ENCODE peak calls at places on chromosomes 5 and 9, in seven cellular contexts. Q is activated naive CD4-positive, alpha-beta T cell treated with anti-CD3 and anti-CD28 coated beads, Interleukin-2, amount 10 ng/mL, durations not matched to agents 7 days and 5 days; A is glomerular endothelial cell; T is substantia nigra; W is fibroblast of mammary gland; G is activated CD4-positive, alpha-beta T cell treated with anti-CD3 and anti-CD28 coated beads, Interleukin-2, amount 50 U/mL, for 48 hours; K is NCI-H1092 treated with DMSO at 0.1 percent for 48 hours. I is an unnamed sample.

GRCh38 chr5:751496-751895 is 33.0 kb downstream of the ZDHHC11B start:
- DNase-seq in W (no peak), G (no peak), A (no peak), T (no peak), Q (no peak), K (no peak), I (no peak)

GRCh38 chr5:148335259-148335658 is at the start of gene SPINK9:
- DNase-seq in W (no peak), Q (no peak), K (no peak), T (no peak), A (no peak), G (no peak), I (no peak)

GRCh38 chr9:129283705-129284606 is 105.9 kb upstream of the IER5L start:
- DNase-seq in K (no peak), G (no peak), A (no peak), Q (no peak), T (no peak), W (no peak), I (no peak)

GRCh38 chr5:69129413-69129812 is 35.6 kb downstream of the SLC30A5 start:
- DNase-seq in T (no peak), W (peak), Q (no peak), K (no peak), A (no peak), G (no peak), I (peak)

GRCh38 chr9:127057970-127058644 is 64.3 kb downstream of the ANGPTL2 start:
- DNase-seq in K (no peak), Q (no peak), W (peak), G (no peak), A (no peak), T (peak), I (no peak)

GRCh38 chr9:123997665-123998277 is 13.8 kb upstream of the LHX2 start:
- DNase-seq in T (peak), W (peak), Q (no peak), K (no peak), A (no peak), G (no peak), I (no peak)

GRCh38 chr5:126056851-126057622 is 366.2 kb upstream of the GRAMD2B start:
- DNase-seq in K (no peak), T (no peak), G (no peak), W (no peak), A (no peak), Q (no peak), I (no peak)

GRCh38 chr5:4487581-4487980 is 652.5 kb upstream of the ADAMTS16 start:
- DNase-seq in A (no peak), T (no peak), Q (no peak), G (no peak), K (no peak), W (no peak), I (no peak)

GRCh38 chr5:156641690-156642089 is 208.4 kb upstream of the PPP1R2B start:
- DNase-seq in T (no peak), Q (no peak), A (no peak), W (no peak), K (no peak), G (no peak), I (no peak)

GRCh38 chr5:124280044-124280443 is 466.4 kb downstream of the ZNF608 start:
- DNase-seq in Q (no peak), K (no peak), T (no peak), G (no peak), A (no peak), W (no peak), I (no peak)

GRCh38 chr5:141100243-141100805 is at the start of gene PCDHB3:
- DNase-seq in W (peak), A (no peak), T (no peak), K (no peak), G (peak), Q (peak), I (no peak)

GRCh38 chr5:143134900-143135299 is 268.6 kb downstream of the NR3C1 start:
- DNase-seq in K (no peak), A (no peak), W (no peak), T (no peak), G (no peak), Q (no peak), I (no peak)

GRCh38 chr5:77906806-77907205 is 130.7 kb upstream of the TBCA start:
- DNase-seq in G (no peak), K (no peak), Q (no peak), W (peak), T (no peak), A (no peak), I (peak)

GRCh38 chr9:134215709-134216448 is 51.5 kb upstream of the RNU6ATAC start:
- DNase-seq in Q (no peak), G (no peak), T (no peak), K (peak), W (no peak), A (no peak), I (no peak)

GRCh38 chr9:75906531-75906930 is 16.1 kb downstream of the PCSK5 start:
- DNase-seq in A (no peak), Q (no peak), T (no peak), W (no peak), G (no peak), K (no peak), I (no peak)

GRCh38 chr9:15277400-15278137 is 29.4 kb downstream of the TTC39B start:
- DNase-seq in T (no peak), A (no peak), Q (no peak), G (no peak), K (peak), W (peak), I (peak)

GRCh38 chr5:140694276-140694675 is 3.0 kb downstream of the HARS2 start:
- DNase-seq in K (no peak), W (no peak), A (no peak), Q (no peak), G (no peak), T (no peak), I (no peak)

GRCh38 chr5:66849803-66850202 is 253.6 kb downstream of the MAST4 start:
- DNase-seq in A (no peak), Q (no peak), K (no peak), T (no peak), G (no peak), W (peak), I (peak)

GRCh38 chr5:177005619-177006264 is 837 bp downstream of the UIMC1 start:
- DNase-seq in A (no peak), W (peak), T (peak), Q (peak), K (no peak), G (peak), I (peak)

GRCh38 chr9:137065336-137065967 is 4.9 kb downstream of the SAPCD2 start:
- DNase-seq in Q (no peak), G (no peak), K (no peak), A (no peak), W (no peak), T (no peak), I (no peak)

GRCh38 chr5:61245486-61245885 is 83.2 kb upstream of the SMIM15 start:
- DNase-seq in Q (no peak), A (no peak), G (no peak), K (no peak), W (peak), T (no peak), I (no peak)

GRCh38 chr9:131836021-131836420 is 96.1 kb upstream of the RAPGEF1 start:
- DNase-seq in G (no peak), K (no peak), Q (no peak), T (no peak), W (no peak), A (no peak), I (no peak)

GRCh38 chr5:171493646-171494393 is 74.4 kb downstream of the FGF18 start:
- DNase-seq in A (no peak), T (no peak), Q (no peak), K (no peak), W (no peak), G (no peak), I (no peak)

GRCh38 chr5:32116574-32117313 is 57.4 kb downstream of the GOLPH3 start:
- DNase-seq in A (no peak), K (no peak), T (no peak), Q (no peak), W (peak), G (no peak), I (no peak)

GRCh38 chr5:81606150-81606549 is 144.7 kb downstream of the SSBP2 start:
- DNase-seq in T (no peak), Q (no peak), G (no peak), K (no peak), W (no peak), A (no peak), I (no peak)

GRCh38 chr9:21527579-21527978 is 45.5 kb upstream of the IFNE start:
- DNase-seq in T (no peak), K (no peak), G (no peak), W (no peak), A (no peak), Q (no peak), I (no peak)

GRCh38 chr5:132667761-132668705 is 5.8 kb upstream of the IL4 start:
- DNase-seq in K (no peak), A (no peak), W (no peak), Q (no peak), T (no peak), G (no peak), I (no peak)

GRCh38 chr9:105426657-105427056 is 21.2 kb upstream of the FSD1L start:
- DNase-seq in A (no peak), K (no peak), G (no peak), Q (no peak), W (no peak), T (no peak), I (no peak)

GRCh38 chr5:157758706-157759105 is 15.2 kb downstream of the LSM11 start:
- DNase-seq in T (no peak), G (no peak), Q (no peak), W (no peak), A (no peak), K (no peak), I (no peak)

GRCh38 chr5:69024241-69024651 is 69.6 kb upstream of the SLC30A5 start:
- DNase-seq in K (no peak), Q (peak), T (no peak), W (peak), A (no peak), G (no peak), I (peak)

GRCh38 chr5:132491368-132492364 is 1.1 kb upstream of the IRF1 start:
- DNase-seq in G (no peak), A (no peak), Q (peak), T (no peak), K (no peak), W (no peak), I (no peak)

GRCh38 chr5:17219006-17219422 is 1.6 kb downstream of the BASP1 start:
- DNase-seq in Q (no peak), T (no peak), K (peak), A (no peak), W (no peak), G (no peak), I (peak)

GRCh38 chr9:72217306-72217842 is 68.1 kb downstream of the GDA start:
- DNase-seq in A (no peak), T (no peak), K (no peak), W (no peak), G (no peak), Q (no peak), I (peak)

GRCh38 chr5:79240561-79240960 is 4.6 kb downstream of the JMY start:
- DNase-seq in Q (no peak), T (no peak), W (no peak), K (no peak), A (no peak), G (no peak), I (no peak)

GRCh38 chr9:122946486-122947003 is 5.7 kb downstream of the RABGAP1 start:
- DNase-seq in Q (no peak), W (no peak), A (no peak), T (no peak), G (no peak), K (no peak), I (no peak)

GRCh38 chr5:72036951-72037350 is 70.3 kb upstream of the MAP1B start:
- DNase-seq in A (no peak), W (no peak), Q (no peak), T (no peak), G (no peak), K (no peak), I (no peak)

GRCh38 chr9:76401580-76402354 is 7.5 kb upstream of the RFK start:
- DNase-seq in T (no peak), W (peak), K (no peak), G (no peak), Q (no peak), A (no peak), I (peak)